ENCODE peak calls at places on chromosomes 11 and 22, in seven cellular contexts. E is lower lobe of right lung, C is uterus, N is GM12865, V is dorsolateral prefrontal cortex, J is coronary artery, M is epithelial cell of esophagus. A is an unnamed sample.

GRCh38 chr11:134411887-134412507 is at the start of gene B3GAT1:
- DNase-seq in E (no peak), C (no peak), N (no peak), V (no peak), J (no peak), M (no peak), A (no peak)

GRCh38 chr11:126282361-126282741 is 542 bp upstream of the TIRAP start:
- DNase-seq in E (no peak), C (peak; percentile 45), N (peak; percentile 41), V (no peak), J (no peak), M (peak; percentile 32), A (peak; percentile 11)

GRCh38 chr11:9120659-9121350 is 29.4 kb upstream of the SCUBE2 start:
- DNase-seq in E (no peak), C (no peak), N (peak; percentile 15), V (no peak), J (no peak), M (no peak), A (no peak)

GRCh38 chr22:36465232-36466021 is 16.0 kb downstream of the TXN2 start:
- DNase-seq in E (peak; percentile 84), C (peak; percentile 92), N (no peak), V (no peak), J (peak; percentile 90), M (peak; percentile 94), A (peak; percentile 92)

GRCh38 chr22:23012081-23012622 is 58.2 kb upstream of the GNAZ start:
- DNase-seq in E (no peak), C (no peak), N (peak; percentile 59), V (no peak), J (no peak), M (no peak), A (no peak)

GRCh38 chr11:45451766-45452440 is 165.8 kb upstream of the SYT13 start:
- DNase-seq in E (no peak), C (no peak), N (no peak), V (no peak), J (no peak), M (no peak), A (no peak)

GRCh38 chr11:48083427-48083826 is 103.1 kb downstream of the PTPRJ start:
- DNase-seq in E (no peak), C (no peak), N (no peak), V (no peak), J (no peak), M (no peak), A (no peak)

GRCh38 chr22:45548991-45549736 is 46.5 kb downstream of the FBLN1 start:
- DNase-seq in E (no peak), C (peak; percentile 88), N (no peak), V (no peak), J (no peak), M (peak; percentile 91), A (peak; percentile 95)

GRCh38 chr11:20226936-20227335 is 66.7 kb upstream of the DBX1 start:
- DNase-seq in E (no peak), C (no peak), N (no peak), V (no peak), J (no peak), M (no peak), A (peak; percentile 1)

GRCh38 chr11:92882828-92883611 is 86.4 kb upstream of the MTNR1B start:
- DNase-seq in E (peak; percentile 43), C (no peak), N (no peak), V (no peak), J (no peak), M (no peak), A (no peak)

GRCh38 chr11:105108247-105108646 is 31.3 kb downstream of the CARD18 start:
- DNase-seq in E (no peak), C (no peak), N (no peak), V (no peak), J (no peak), M (no peak), A (no peak)

GRCh38 chr11:120324932-120325810 is at the start of gene TLCD5:
- DNase-seq in E (peak; percentile 69), C (peak; percentile 71), N (peak; percentile 45), V (no peak), J (peak; percentile 84), M (peak; percentile 53), A (peak; percentile 45)

GRCh38 chr11:19306570-19306969 is 65.8 kb upstream of the E2F8 start:
- DNase-seq in E (no peak), C (no peak), N (no peak), V (no peak), J (no peak), M (no peak), A (no peak)

GRCh38 chr11:121933694-121934093 is 182.3 kb downstream of the BLID start:
- DNase-seq in E (no peak), C (no peak), N (no peak), V (no peak), J (no peak), M (peak; percentile 36), A (no peak)

GRCh38 chr11:1774886-1775285 is 11.2 kb upstream of the CTSD start:
- DNase-seq in E (no peak), C (no peak), N (no peak), V (no peak), J (no peak), M (no peak), A (no peak)

GRCh38 chr11:46761807-46762206 is 42.8 kb downstream of the F2 start:
- DNase-seq in E (no peak), C (no peak), N (no peak), V (no peak), J (no peak), M (no peak), A (no peak)

GRCh38 chr11:74754507-74755255 is 6.0 kb downstream of the RNF169 start:
- DNase-seq in E (no peak), C (no peak), N (peak; percentile 65), V (no peak), J (no peak), M (peak; percentile 91), A (peak; percentile 91)

GRCh38 chr22:44648821-44649566 is 53.0 kb upstream of the PRR5 start:
- DNase-seq in E (peak; percentile 32), C (no peak), N (no peak), V (no peak), J (no peak), M (peak; percentile 90), A (peak; percentile 87)

GRCh38 chr11:1652026-1652425 is 22.5 kb downstream of the KRTAP5-5 start:
- DNase-seq in E (no peak), C (no peak), N (no peak), V (no peak), J (no peak), M (no peak), A (no peak)

GRCh38 chr11:14980854-14981253 is 8.7 kb upstream of the CALCA start:
- DNase-seq in E (no peak), C (no peak), N (no peak), V (no peak), J (no peak), M (peak; percentile 37), A (peak; percentile 66)

GRCh38 chr11:130648601-130649000 is 200.2 kb downstream of the ADAMTS15 start:
- DNase-seq in E (no peak), C (peak; percentile 62), N (no peak), V (no peak), J (peak; percentile 81), M (no peak), A (no peak)

GRCh38 chr11:62372871-62373270 is 35.6 kb downstream of the ASRGL1 start:
- DNase-seq in E (no peak), C (no peak), N (peak; percentile 28), V (no peak), J (no peak), M (no peak), A (no peak)

GRCh38 chr11:2557381-2557780 is 112.6 kb downstream of the KCNQ1 start:
- DNase-seq in E (peak; percentile 17), C (no peak), N (no peak), V (no peak), J (no peak), M (no peak), A (no peak)

GRCh38 chr11:102603091-102603490 is 22.0 kb downstream of the MMP20 start:
- DNase-seq in E (no peak), C (no peak), N (no peak), V (peak; percentile 76), J (no peak), M (peak; percentile 62), A (peak; percentile 18)

GRCh38 chr11:43515090-43515489 is 156.4 kb downstream of the TTC17 start:
- DNase-seq in E (no peak), C (no peak), N (peak; percentile 16), V (no peak), J (no peak), M (no peak), A (no peak)

DNA sequence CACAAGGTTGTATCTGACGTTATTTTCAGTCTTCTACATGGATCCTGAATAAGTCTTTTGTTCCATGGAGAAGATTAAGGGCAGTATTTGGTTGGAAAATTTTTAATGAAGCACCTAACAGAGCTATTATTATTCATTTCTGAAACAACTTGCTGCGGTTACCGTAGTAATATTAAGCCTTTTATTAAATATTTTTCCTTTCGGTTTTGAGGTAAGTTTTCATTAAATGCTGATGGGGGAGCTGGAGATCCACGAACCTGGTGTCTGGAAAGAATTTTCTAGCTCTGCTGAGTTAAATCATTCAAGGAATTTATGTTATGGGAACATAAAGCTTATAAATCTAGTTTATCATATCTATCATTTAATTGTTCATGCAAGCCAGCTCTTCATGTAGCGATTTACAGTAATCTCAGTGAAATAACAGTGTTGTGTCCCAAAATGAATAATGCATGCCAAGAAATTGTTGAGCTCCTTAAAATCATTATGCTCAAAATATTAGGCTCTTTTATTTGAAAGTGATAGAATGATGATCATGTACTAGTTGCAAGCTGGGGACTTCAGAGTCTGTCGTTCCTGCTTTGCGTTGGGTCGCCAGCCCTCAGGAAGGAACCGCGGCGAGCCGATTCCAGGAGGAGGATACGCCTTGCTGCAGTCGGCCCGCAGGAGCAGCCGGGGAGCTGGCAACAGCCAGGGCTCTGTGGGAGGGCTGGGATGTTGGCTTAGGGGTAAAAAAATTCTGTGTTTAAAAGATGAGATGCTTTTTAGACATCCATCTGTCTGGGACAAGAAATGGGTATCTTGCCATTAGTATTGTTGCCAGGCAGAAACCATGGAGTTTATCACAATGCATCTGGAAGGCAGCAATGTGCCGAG is 83.1 kb downstream of the TBC1D22A start:
- DNase-seq in E (no peak), C (no peak), N (no peak), V (no peak), J (peak; percentile 57), M (peak; percentile 50), A (peak; percentile 8)
- TF ChIP-seq CTCF in E (peak; percentile 36), C (peak; percentile 50), N (no peak), V (peak; percentile 57), J (no peak), M (peak; percentile 47), A (peak; percentile 72)

GRCh38 chr11:112584674-112585073 is 324.0 kb upstream of the PLET1 start:
- DNase-seq in E (no peak), C (no peak), N (peak; percentile 38), V (no peak), J (no peak), M (peak; percentile 49), A (no peak)
- TF ChIP-seq CTCF in E (no peak), C (no peak), N (peak; percentile 26), V (no peak), J (no peak), M (peak; percentile 34), A (peak; percentile 19)

DNA sequence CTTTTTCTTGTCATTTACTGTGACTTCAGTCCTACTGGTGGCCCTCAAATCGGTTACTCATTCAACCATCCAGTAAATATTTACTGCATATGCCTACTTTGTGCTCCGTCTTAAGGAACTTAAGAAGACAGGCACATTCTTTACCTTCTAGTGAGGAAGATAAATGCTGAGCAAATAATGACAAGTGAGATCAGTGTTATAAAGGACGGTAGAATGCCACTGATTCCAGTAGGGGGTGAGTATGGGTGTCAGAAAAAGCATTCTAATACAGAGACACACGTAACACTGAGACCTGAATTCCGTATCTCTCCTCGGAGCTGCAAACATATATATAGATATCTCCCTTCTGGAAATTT is 1.6 kb downstream of the ANKRD42 start:
- DNase-seq in E (no peak), C (no peak), N (no peak), V (no peak), J (no peak), M (no peak), A (peak; percentile 5)
- TF ChIP-seq CTCF in E (no peak), C (no peak), N (no peak), V (no peak), J (no peak), M (no peak), A (peak; percentile 27)

GRCh38 chr11:118979434-118979833 is 7.9 kb downstream of the FOXR1 start:
- DNase-seq in E (no peak), C (no peak), N (no peak), V (no peak), J (no peak), M (no peak), A (no peak)
- TF ChIP-seq CTCF in E (no peak), C (no peak), N (no peak), V (no peak), J (no peak), M (no peak), A (no peak)

A was measured in HFFc6.